ENCODE peak calls at places on chromosomes 11 and 22, in eight cellular contexts. G is activated naive CD4-positive, alpha-beta T cell; M is stimulated activated CD8-positive, alpha-beta memory T cell treated with anti-CD3 and anti-CD28 coated beads, Interleukin-15, amount 100 ng/mL, for 1 hour; N is NCI-H1694 treated with DMSO at 0.1 percent for 48 hours; T is NCI-H2029 treated with DMSO at 0.1 percent for 48 hours; U is GM04503; Z is mucosa of descending colon; Y is WTC11. E is an unnamed sample.

GRCh38 chr11:70872299-70872698 is 380.1 kb downstream of the SHANK2 start:
- DNase-seq in T (no peak), U (no peak), M (no peak), N (no peak), Z (no peak), Y (no peak), G (no peak), E (no peak)

GRCh38 chr22:48340191-48340590 is 1487.5 kb downstream of the BRD1 start:
- DNase-seq in T (no peak), Y (no peak), Z (no peak), M (no peak), G (no peak), U (no peak), N (no peak), E (no peak)

GRCh38 chr11:93194673-93195291 is 3.0 kb downstream of the SLC36A4 start:
- DNase-seq in Z (no peak), Y (no peak), N (no peak), T (no peak), M (no peak), U (no peak), G (no peak), E (no peak)

GRCh38 chr22:30380011-30380410 is 7.2 kb downstream of the RNF215 start:
- DNase-seq in M (no peak), Y (no peak), G (no peak), Z (no peak), N (no peak), U (no peak), T (no peak), E (no peak)

GRCh38 chr11:76229690-76230240 is 23.5 kb upstream of the WNT11 start:
- DNase-seq in M (no peak), T (no peak), Z (peak), N (no peak), U (no peak), G (no peak), Y (no peak), E (no peak)

GRCh38 chr11:80844110-80844509 is 1403.3 kb upstream of the TENM4 start:
- DNase-seq in G (no peak), Z (no peak), T (no peak), Y (no peak), U (no peak), M (no peak), N (no peak), E (peak)

GRCh38 chr11:12769834-12770345 is 95.7 kb downstream of the TEAD1 start:
- DNase-seq in Y (no peak), G (no peak), N (no peak), Z (no peak), U (peak), M (no peak), T (no peak), E (peak)

GRCh38 chr11:83682645-83682973 is 396.4 kb upstream of the CCDC90B start:
- DNase-seq in U (no peak), N (no peak), G (no peak), Z (no peak), Y (no peak), M (no peak), T (no peak), E (peak)

GRCh38 chr22:38655532-38656255 is 498 bp downstream of the FAM227A start:
- DNase-seq in M (no peak), T (no peak), U (peak), Z (no peak), N (peak), Y (no peak), G (no peak), E (no peak)

GRCh38 chr11:112380464-112380863 is 119.8 kb upstream of the PLET1 start:
- DNase-seq in U (no peak), Z (no peak), Y (no peak), M (no peak), N (no peak), T (no peak), G (no peak), E (no peak)

GRCh38 chr11:57751676-57752253 is at the start of gene BTBD18:
- DNase-seq in U (no peak), Z (no peak), M (no peak), N (peak), Y (peak), T (peak), G (no peak), E (peak)

GRCh38 chr11:127986073-127986472 is 601.3 kb downstream of the ETS1 start:
- DNase-seq in M (no peak), T (no peak), G (no peak), U (no peak), Z (no peak), N (no peak), Y (no peak), E (peak)

GRCh38 chr11:17498475-17498874 is 21.8 kb upstream of the ABCC8 start:
- DNase-seq in Z (no peak), T (no peak), N (no peak), G (no peak), M (no peak), Y (peak), U (no peak), E (peak)

GRCh38 chr11:64438986-64439771 is 80.2 kb downstream of the RPS6KA4 start:
- DNase-seq in G (no peak), Y (no peak), M (no peak), Z (no peak), U (no peak), T (no peak), N (no peak), E (peak)

GRCh38 chr11:126115820-126116319 is 53.2 kb upstream of the CDON start:
- DNase-seq in Y (no peak), U (peak), G (no peak), T (peak), Z (peak), N (no peak), M (no peak), E (peak)

GRCh38 chr11:97557399-97557798 is 1167.6 kb downstream of the JRKL start:
- DNase-seq in U (no peak), N (no peak), Z (no peak), T (no peak), M (no peak), Y (no peak), G (no peak), E (no peak)

GRCh38 chr11:2538951-2539735 is 94.3 kb downstream of the KCNQ1 start:
- DNase-seq in N (no peak), Y (no peak), M (no peak), U (no peak), Z (peak), G (no peak), T (no peak), E (no peak)

GRCh38 chr11:57622263-57622662 is 24.8 kb downstream of the SERPING1 start:
- DNase-seq in T (no peak), Y (no peak), Z (no peak), M (no peak), U (no peak), G (no peak), N (no peak), E (no peak)

GRCh38 chr11:76609736-76610370 is 60.7 kb downstream of the LRRC32 start:
- DNase-seq in T (no peak), G (no peak), M (no peak), Z (no peak), U (no peak), Y (no peak), N (no peak), E (no peak)

GRCh38 chr11:69642549-69642912 is 1.6 kb downstream of the CCND1 start:
- DNase-seq in Y (no peak), M (no peak), T (no peak), U (no peak), G (peak), N (no peak), Z (peak), E (no peak)

GRCh38 chr22:22952531-22953295 is 65.1 kb downstream of the IGLL5 start:
- DNase-seq in Z (no peak), Y (no peak), U (no peak), M (no peak), G (no peak), N (no peak), T (no peak), E (no peak)

GRCh38 chr11:15826826-15827225 is 529.5 kb downstream of the SOX6 start:
- DNase-seq in U (no peak), G (no peak), M (no peak), N (peak), Y (peak), T (peak), Z (no peak), E (peak)

GRCh38 chr11:104916442-104916841 is 18.2 kb upstream of the CASP12 start:
- DNase-seq in U (no peak), Z (no peak), N (no peak), G (no peak), T (no peak), Y (no peak), M (no peak), E (no peak)

GRCh38 chr11:116225784-116226410 is 546.9 kb downstream of the BUD13 start:
- DNase-seq in U (no peak), M (no peak), N (no peak), T (no peak), G (no peak), Y (no peak), Z (no peak), E (no peak)

GRCh38 chr22:38718414-38718813 is 12.7 kb downstream of the GTPBP1 start:
- DNase-seq in N (no peak), T (no peak), Z (no peak), Y (peak), U (no peak), M (no peak), G (no peak), E (peak)

GRCh38 chr11:77559686-77560425 is 29.9 kb upstream of the AQP11 start:
- DNase-seq in U (peak), Y (no peak), G (no peak), N (no peak), Z (no peak), T (no peak), M (no peak), E (no peak)

GRCh38 chr11:85279267-85279666 is 347.9 kb downstream of the DLG2 start:
- DNase-seq in Z (no peak), M (no peak), T (no peak), Y (no peak), G (no peak), N (no peak), U (no peak), E (no peak)

GRCh38 chr22:22865311-22866072 is 22.1 kb upstream of the IGLL5 start:
- DNase-seq in Y (no peak), Z (no peak), T (no peak), M (no peak), G (no peak), N (no peak), U (no peak), E (no peak)

GRCh38 chr11:130839950-130840666 is 76.2 kb downstream of the SNX19 start:
- DNase-seq in G (no peak), N (no peak), T (no peak), U (peak), M (no peak), Y (no peak), Z (no peak), E (no peak)

GRCh38 chr22:29408925-29409324 is 20.6 kb upstream of the AP1B1 start:
- DNase-seq in N (no peak), U (no peak), Z (no peak), M (no peak), T (no peak), G (no peak), Y (no peak), E (no peak)

GRCh38 chr22:40560551-40560950 is 76.0 kb downstream of the MRTFA start:
- DNase-seq in M (no peak), N (no peak), T (no peak), Y (no peak), Z (no peak), U (no peak), G (no peak), E (no peak)

GRCh38 chr11:71065794-71066193 is 186.6 kb downstream of the SHANK2 start:
- DNase-seq in U (no peak), T (no peak), M (no peak), N (no peak), G (no peak), Z (no peak), Y (no peak), E (no peak)

GRCh38 chr11:35619030-35619753 is 932 bp downstream of the FJX1 start:
- DNase-seq in Y (peak), N (no peak), T (no peak), Z (peak), G (no peak), U (no peak), M (no peak), E (peak)

GRCh38 chr11:69092263-69092662 is 43.5 kb downstream of the TPCN2 start:
- DNase-seq in N (no peak), Z (no peak), T (no peak), G (no peak), Y (no peak), M (no peak), U (no peak), E (no peak)

GRCh38 chr22:20551805-20552449 is 44.5 kb downstream of the MED15 start:
- DNase-seq in N (peak), G (no peak), T (no peak), Y (no peak), Z (no peak), U (no peak), M (no peak), E (no peak)

GRCh38 chr11:102664001-102664752 is 39.0 kb upstream of the MMP20 start:
- DNase-seq in T (no peak), Y (peak), Z (no peak), N (no peak), G (no peak), U (no peak), M (no peak), E (peak)

E was measured in mesendoderm.